ENCODE peak calls at places on chromosomes 3 and 15, in four cellular contexts. One of them, this sample, is unnamed.

GRCh38 chr15:42457445-42458442 is 33.2 kb downstream of the ZNF106 start:
- DNase-seq in stomach: peak
- DNase-seq in retina: peak
- DNase-seq in Caco-2: no peak
- DNase-seq in this sample: peak

GRCh38 chr3:141250828-141251227 is 19.2 kb downstream of the PXYLP1 start:
- DNase-seq in stomach: no peak
- DNase-seq in retina: no peak
- DNase-seq in Caco-2: no peak
- DNase-seq in this sample: no peak

GRCh38 chr15:89116404-89116803 is 28.1 kb downstream of the ABHD2 start:
- DNase-seq in stomach: no peak
- DNase-seq in retina: no peak
- DNase-seq in Caco-2: peak
- DNase-seq in this sample: no peak

GRCh38 chr3:88149146-88149515 is 628 bp upstream of the C3orf38 start:
- DNase-seq in stomach: no peak
- DNase-seq in retina: no peak
- DNase-seq in Caco-2: peak
- DNase-seq in this sample: peak

GRCh38 chr3:15636028-15636709 is 34.6 kb downstream of the BTD start:
- DNase-seq in stomach: no peak
- DNase-seq in retina: no peak
- DNase-seq in Caco-2: no peak
- DNase-seq in this sample: peak

GRCh38 chr15:61228025-61228901 is 839 bp downstream of the RORA start:
- DNase-seq in stomach: no peak
- DNase-seq in retina: peak
- DNase-seq in Caco-2: no peak
- DNase-seq in this sample: peak

GRCh38 chr3:98612587-98612986 is 19.2 kb upstream of the CPOX start:
- DNase-seq in stomach: no peak
- DNase-seq in retina: no peak
- DNase-seq in Caco-2: peak
- DNase-seq in this sample: peak

GRCh38 chr3:142981108-142981507 is 17.6 kb upstream of the PAQR9 start:
- DNase-seq in stomach: no peak
- DNase-seq in retina: no peak
- DNase-seq in Caco-2: no peak
- DNase-seq in this sample: no peak

GRCh38 chr15:64842986-64843561 is 1.4 kb downstream of the PLEKHO2 start:
- DNase-seq in stomach: no peak
- DNase-seq in retina: no peak
- DNase-seq in Caco-2: no peak
- DNase-seq in this sample: no peak

GRCh38 chr3:195155842-195156241 is 115.1 kb downstream of the XXYLT1 start:
- DNase-seq in stomach: no peak
- DNase-seq in retina: no peak
- DNase-seq in Caco-2: no peak
- DNase-seq in this sample: no peak

GRCh38 chr3:47491186-47491585 is 15.4 kb upstream of the SCAP start:
- DNase-seq in stomach: no peak
- DNase-seq in retina: no peak
- DNase-seq in Caco-2: no peak
- DNase-seq in this sample: no peak

GRCh38 chr3:30810617-30811016 is 83.8 kb downstream of the GADL1 start:
- DNase-seq in stomach: no peak
- DNase-seq in retina: no peak
- DNase-seq in Caco-2: no peak
- DNase-seq in this sample: peak

GRCh38 chr3:38138347-38139190 is at the start of gene MYD88:
- DNase-seq in stomach: peak
- DNase-seq in retina: peak
- DNase-seq in Caco-2: peak
- DNase-seq in this sample: peak

GRCh38 chr3:52018319-52019000 is 22.8 kb upstream of the RPL29 start:
- DNase-seq in stomach: no peak
- DNase-seq in retina: no peak
- DNase-seq in Caco-2: no peak
- DNase-seq in this sample: no peak

GRCh38 chr3:120481056-120481455 is 30.3 kb upstream of the FSTL1 start:
- DNase-seq in stomach: no peak
- DNase-seq in retina: no peak
- DNase-seq in Caco-2: no peak
- DNase-seq in this sample: no peak

GRCh38 chr3:24614353-24614752 is 119.7 kb upstream of the THRB start:
- DNase-seq in stomach: no peak
- DNase-seq in retina: no peak
- DNase-seq in Caco-2: no peak
- DNase-seq in this sample: no peak

GRCh38 chr3:125602752-125603649 is 7.7 kb upstream of the OSBPL11 start:
- DNase-seq in stomach: no peak
- DNase-seq in retina: peak
- DNase-seq in Caco-2: no peak
- DNase-seq in this sample: peak

GRCh38 chr3:133547432-133548041 is 25.9 kb upstream of the CDV3 start:
- DNase-seq in stomach: peak
- DNase-seq in retina: no peak
- DNase-seq in Caco-2: peak
- DNase-seq in this sample: no peak

GRCh38 chr3:50189274-50189673 is 2.1 kb upstream of the GNAT1 start:
- DNase-seq in stomach: peak
- DNase-seq in retina: peak
- DNase-seq in Caco-2: peak
- DNase-seq in this sample: peak

GRCh38 chr3:115999598-115999997 is 376.3 kb downstream of the GAP43 start:
- DNase-seq in stomach: no peak
- DNase-seq in retina: peak
- DNase-seq in Caco-2: no peak
- DNase-seq in this sample: peak

GRCh38 chr3:71415708-71416108 is 167.8 kb downstream of the FOXP1 start:
- DNase-seq in stomach: no peak
- DNase-seq in retina: no peak
- DNase-seq in Caco-2: no peak
- DNase-seq in this sample: no peak

GRCh38 chr3:42122261-42123011 is 31.3 kb downstream of the TRAK1 start:
- DNase-seq in stomach: no peak
- DNase-seq in retina: no peak
- DNase-seq in Caco-2: peak
- DNase-seq in this sample: no peak

GRCh38 chr3:16174389-16174788 is at the start of gene GALNT15:
- DNase-seq in stomach: peak
- DNase-seq in retina: peak
- DNase-seq in Caco-2: no peak
- DNase-seq in this sample: no peak

GRCh38 chr3:52723935-52724334 is 18.0 kb downstream of the SPCS1 start:
- DNase-seq in stomach: no peak
- DNase-seq in retina: no peak
- DNase-seq in Caco-2: no peak
- DNase-seq in this sample: no peak

GRCh38 chr3:3302964-3303363 is 123.5 kb upstream of the CRBN start:
- DNase-seq in stomach: no peak
- DNase-seq in retina: no peak
- DNase-seq in Caco-2: no peak
- DNase-seq in this sample: no peak

GRCh38 chr15:93036922-93037321 is 52.1 kb downstream of the RGMA start:
- DNase-seq in stomach: no peak
- DNase-seq in retina: no peak
- DNase-seq in Caco-2: peak
- DNase-seq in this sample: no peak

GRCh38 chr15:70768247-70768883 is 5.0 kb upstream of the UACA start:
- DNase-seq in stomach: no peak
- DNase-seq in retina: no peak
- DNase-seq in Caco-2: no peak
- DNase-seq in this sample: no peak

GRCh38 chr15:39188930-39189329 is 391.9 kb upstream of the THBS1 start:
- DNase-seq in stomach: no peak
- DNase-seq in retina: no peak
- DNase-seq in Caco-2: no peak
- DNase-seq in this sample: no peak

GRCh38 chr3:12588039-12588673 is 31.3 kb downstream of the MKRN2 start:
- DNase-seq in stomach: no peak
- DNase-seq in retina: no peak
- DNase-seq in Caco-2: no peak
- DNase-seq in this sample: no peak

GRCh38 chr15:51697150-51697549 is 15.8 kb downstream of the SCG3 start:
- DNase-seq in stomach: no peak
- DNase-seq in retina: no peak
- DNase-seq in Caco-2: no peak
- DNase-seq in this sample: no peak

GRCh38 chr3:148360046-148360445 is 337.7 kb upstream of the AGTR1 start:
- DNase-seq in stomach: no peak
- DNase-seq in retina: no peak
- DNase-seq in Caco-2: no peak
- DNase-seq in this sample: no peak

GRCh38 chr3:128845695-128846491 is 33.5 kb upstream of the ACAD9 start:
- DNase-seq in stomach: peak
- DNase-seq in retina: peak
- DNase-seq in Caco-2: no peak
- DNase-seq in this sample: peak

GRCh38 chr3:197331131-197331530 is 32.7 kb upstream of the DLG1 start:
- DNase-seq in stomach: no peak
- DNase-seq in retina: no peak
- DNase-seq in Caco-2: no peak
- DNase-seq in this sample: peak

GRCh38 chr15:48046813-48047483 is 73.8 kb upstream of the SLC24A5 start:
- DNase-seq in stomach: no peak
- DNase-seq in retina: no peak
- DNase-seq in Caco-2: no peak
- DNase-seq in this sample: peak